ENCODE peak calls at places on chromosomes 11 and 22, in ten cellular contexts. One of them, this sample, is unnamed.

GRCh38 chr11:93728792-93729128 is 12.5 kb downstream of the TAF1D start:
- DNase-seq in choroid plexus epithelial cell: no peak
- DNase-seq in fibroblast of mammary gland: peak; percentile 19
- DNase-seq in IMR-90: no peak
- DNase-seq in ascending aorta: no peak
- DNase-seq in LNCaP clone FGC: no peak
- DNase-seq in spleen: no peak
- DNase-seq in neuronal stem cell: no peak
- DNase-seq in heart left ventricle: no peak
- DNase-seq in AG10803: no peak
- DNase-seq in this sample: no peak

GRCh38 chr22:29872145-29872893 is 10.7 kb upstream of the MTMR3 start:
- DNase-seq in choroid plexus epithelial cell: no peak
- DNase-seq in fibroblast of mammary gland: no peak
- DNase-seq in IMR-90: no peak
- DNase-seq in ascending aorta: no peak
- DNase-seq in LNCaP clone FGC: no peak
- DNase-seq in spleen: no peak
- DNase-seq in neuronal stem cell: no peak
- DNase-seq in heart left ventricle: peak; percentile 40
- DNase-seq in AG10803: no peak
- DNase-seq in this sample: no peak

GRCh38 chr11:125939081-125939521 is 6.7 kb upstream of the VSIG10L2 start:
- DNase-seq in choroid plexus epithelial cell: no peak
- DNase-seq in fibroblast of mammary gland: no peak
- DNase-seq in IMR-90: no peak
- DNase-seq in ascending aorta: no peak
- DNase-seq in LNCaP clone FGC: no peak
- DNase-seq in spleen: peak; percentile 32
- DNase-seq in neuronal stem cell: no peak
- DNase-seq in heart left ventricle: no peak
- DNase-seq in AG10803: no peak
- DNase-seq in this sample: no peak

GRCh38 chr11:44886765-44887164 is 63.9 kb downstream of the TP53I11 start:
- DNase-seq in choroid plexus epithelial cell: peak; percentile 54
- DNase-seq in fibroblast of mammary gland: peak; percentile 64
- DNase-seq in IMR-90: peak; percentile 86
- DNase-seq in ascending aorta: no peak
- DNase-seq in LNCaP clone FGC: no peak
- DNase-seq in spleen: no peak
- DNase-seq in neuronal stem cell: no peak
- DNase-seq in heart left ventricle: no peak
- DNase-seq in AG10803: peak; percentile 84
- DNase-seq in this sample: peak; percentile 51

GRCh38 chr22:21642584-21643448 is 714 bp downstream of the SDF2L1 start:
- DNase-seq in choroid plexus epithelial cell: peak; percentile 65
- DNase-seq in fibroblast of mammary gland: peak; percentile 43
- DNase-seq in IMR-90: peak; percentile 44
- DNase-seq in ascending aorta: no peak
- DNase-seq in LNCaP clone FGC: no peak
- DNase-seq in spleen: peak; percentile 87
- DNase-seq in neuronal stem cell: no peak
- DNase-seq in heart left ventricle: no peak
- DNase-seq in AG10803: peak; percentile 35
- DNase-seq in this sample: peak; percentile 39

GRCh38 chr11:113048820-113049555 is 87.8 kb downstream of the NCAM1 start:
- DNase-seq in choroid plexus epithelial cell: peak; percentile 41
- DNase-seq in fibroblast of mammary gland: peak; percentile 65
- DNase-seq in IMR-90: no peak
- DNase-seq in ascending aorta: no peak
- DNase-seq in LNCaP clone FGC: no peak
- DNase-seq in spleen: no peak
- DNase-seq in neuronal stem cell: no peak
- DNase-seq in heart left ventricle: no peak
- DNase-seq in AG10803: peak; percentile 72
- DNase-seq in this sample: peak; percentile 42

GRCh38 chr11:67640021-67640757 is 626 bp upstream of the TBX10 start:
- DNase-seq in choroid plexus epithelial cell: peak; percentile 65
- DNase-seq in fibroblast of mammary gland: peak; percentile 63
- DNase-seq in IMR-90: peak; percentile 33
- DNase-seq in ascending aorta: no peak
- DNase-seq in LNCaP clone FGC: no peak
- DNase-seq in spleen: peak; percentile 87
- DNase-seq in neuronal stem cell: no peak
- DNase-seq in heart left ventricle: peak; percentile 58
- DNase-seq in AG10803: peak; percentile 60
- DNase-seq in this sample: peak; percentile 24

GRCh38 chr22:50672471-50673230 is at the start of gene SHANK3:
- DNase-seq in choroid plexus epithelial cell: no peak
- DNase-seq in fibroblast of mammary gland: no peak
- DNase-seq in IMR-90: no peak
- DNase-seq in ascending aorta: no peak
- DNase-seq in LNCaP clone FGC: no peak
- DNase-seq in spleen: peak; percentile 89
- DNase-seq in neuronal stem cell: no peak
- DNase-seq in heart left ventricle: peak; percentile 85
- DNase-seq in AG10803: no peak
- DNase-seq in this sample: no peak

GRCh38 chr11:65493367-65494176 is 5.3 kb upstream of the MALAT1 start:
- DNase-seq in choroid plexus epithelial cell: peak; percentile 96
- DNase-seq in fibroblast of mammary gland: peak; percentile 99
- DNase-seq in IMR-90: peak; percentile 97
- DNase-seq in ascending aorta: peak; percentile 84
- DNase-seq in LNCaP clone FGC: no peak
- DNase-seq in spleen: no peak
- DNase-seq in neuronal stem cell: no peak
- DNase-seq in heart left ventricle: peak; percentile 78
- DNase-seq in AG10803: peak; percentile 97
- DNase-seq in this sample: peak; percentile 91

GRCh38 chr11:123179571-123179970 is 15.5 kb downstream of the CLMP start:
- DNase-seq in choroid plexus epithelial cell: no peak
- DNase-seq in fibroblast of mammary gland: no peak
- DNase-seq in IMR-90: no peak
- DNase-seq in ascending aorta: no peak
- DNase-seq in LNCaP clone FGC: no peak
- DNase-seq in spleen: no peak
- DNase-seq in neuronal stem cell: no peak
- DNase-seq in heart left ventricle: no peak
- DNase-seq in AG10803: no peak
- DNase-seq in this sample: no peak

GRCh38 chr11:17206448-17206847 is 1.3 kb downstream of the PIK3C2A start:
- DNase-seq in choroid plexus epithelial cell: no peak
- DNase-seq in fibroblast of mammary gland: no peak
- DNase-seq in IMR-90: no peak
- DNase-seq in ascending aorta: no peak
- DNase-seq in LNCaP clone FGC: no peak
- DNase-seq in spleen: no peak
- DNase-seq in neuronal stem cell: no peak
- DNase-seq in heart left ventricle: no peak
- DNase-seq in AG10803: no peak
- DNase-seq in this sample: no peak

GRCh38 chr22:31135706-31136105 is 4.6 kb downstream of the PLA2G3 start:
- DNase-seq in choroid plexus epithelial cell: no peak
- DNase-seq in fibroblast of mammary gland: no peak
- DNase-seq in IMR-90: no peak
- DNase-seq in ascending aorta: no peak
- DNase-seq in LNCaP clone FGC: no peak
- DNase-seq in spleen: peak; percentile 51
- DNase-seq in neuronal stem cell: no peak
- DNase-seq in heart left ventricle: no peak
- DNase-seq in AG10803: no peak
- DNase-seq in this sample: no peak

GRCh38 chr11:96331556-96332168 is 11.3 kb downstream of the MAML2 start:
- DNase-seq in choroid plexus epithelial cell: no peak
- DNase-seq in fibroblast of mammary gland: no peak
- DNase-seq in IMR-90: no peak
- DNase-seq in ascending aorta: no peak
- DNase-seq in LNCaP clone FGC: no peak
- DNase-seq in spleen: no peak
- DNase-seq in neuronal stem cell: no peak
- DNase-seq in heart left ventricle: no peak
- DNase-seq in AG10803: no peak
- DNase-seq in this sample: no peak

GRCh38 chr11:73981051-73981805 is 1.4 kb downstream of the UCP2 start:
- DNase-seq in choroid plexus epithelial cell: no peak
- DNase-seq in fibroblast of mammary gland: no peak
- DNase-seq in IMR-90: no peak
- DNase-seq in ascending aorta: no peak
- DNase-seq in LNCaP clone FGC: no peak
- DNase-seq in spleen: peak; percentile 75
- DNase-seq in neuronal stem cell: no peak
- DNase-seq in heart left ventricle: no peak
- DNase-seq in AG10803: no peak
- DNase-seq in this sample: no peak
- H3K4me3 ChIP-seq in choroid plexus epithelial cell: peak overlapping the region; percentile 76
- H3K4me3 ChIP-seq in fibroblast of mammary gland: no peak overlapping the region
- H3K4me3 ChIP-seq in IMR-90: no peak overlapping the region
- H3K4me3 ChIP-seq in ascending aorta: no peak overlapping the region
- H3K4me3 ChIP-seq in LNCaP clone FGC: no peak overlapping the region
- H3K4me3 ChIP-seq in spleen: peak overlapping the region; percentile 57
- H3K4me3 ChIP-seq in neuronal stem cell: peak overlapping the region; percentile 95
- H3K4me3 ChIP-seq in heart left ventricle: no peak overlapping the region
- H3K4me3 ChIP-seq in AG10803: no peak overlapping the region
- H3K4me3 ChIP-seq in this sample: no peak overlapping the region

GRCh38 chr11:69297225-69297925 is 3.4 kb downstream of the MYEOV start:
- DNase-seq in choroid plexus epithelial cell: peak; percentile 99
- DNase-seq in fibroblast of mammary gland: peak; percentile 98
- DNase-seq in IMR-90: peak; percentile 99
- DNase-seq in ascending aorta: peak; percentile 85
- DNase-seq in LNCaP clone FGC: no peak
- DNase-seq in spleen: peak; percentile 95
- DNase-seq in neuronal stem cell: no peak
- DNase-seq in heart left ventricle: peak; percentile 94
- DNase-seq in AG10803: peak; percentile 99
- DNase-seq in this sample: peak; percentile 99
- H3K4me3 ChIP-seq in choroid plexus epithelial cell: no peak overlapping the region
- H3K4me3 ChIP-seq in fibroblast of mammary gland: no peak overlapping the region
- H3K4me3 ChIP-seq in IMR-90: no peak overlapping the region
- H3K4me3 ChIP-seq in ascending aorta: no peak overlapping the region
- H3K4me3 ChIP-seq in LNCaP clone FGC: no peak overlapping the region
- H3K4me3 ChIP-seq in spleen: peak overlapping the region; percentile 10
- H3K4me3 ChIP-seq in neuronal stem cell: no peak overlapping the region
- H3K4me3 ChIP-seq in heart left ventricle: no peak overlapping the region
- H3K4me3 ChIP-seq in AG10803: peak overlapping the region; percentile 26
- H3K4me3 ChIP-seq in this sample: peak overlapping the region; percentile 24

GRCh38 chr11:6745465-6746015 is 26.2 kb downstream of the OR2AG2 start:
- DNase-seq in choroid plexus epithelial cell: peak; percentile 21
- DNase-seq in fibroblast of mammary gland: no peak
- DNase-seq in IMR-90: no peak
- DNase-seq in ascending aorta: no peak
- DNase-seq in LNCaP clone FGC: no peak
- DNase-seq in spleen: no peak
- DNase-seq in neuronal stem cell: no peak
- DNase-seq in heart left ventricle: no peak
- DNase-seq in AG10803: no peak
- DNase-seq in this sample: no peak

GRCh38 chr11:6746626-6747025 is 25.1 kb downstream of the OR2AG2 start:
- DNase-seq in choroid plexus epithelial cell: no peak
- DNase-seq in fibroblast of mammary gland: no peak
- DNase-seq in IMR-90: no peak
- DNase-seq in ascending aorta: no peak
- DNase-seq in LNCaP clone FGC: no peak
- DNase-seq in spleen: no peak
- DNase-seq in neuronal stem cell: no peak
- DNase-seq in heart left ventricle: no peak
- DNase-seq in AG10803: no peak
- DNase-seq in this sample: no peak

GRCh38 chr11:6745018-6745417 is 26.8 kb downstream of the OR2AG2 start:
- DNase-seq in choroid plexus epithelial cell: no peak
- DNase-seq in fibroblast of mammary gland: no peak
- DNase-seq in IMR-90: no peak
- DNase-seq in ascending aorta: no peak
- DNase-seq in LNCaP clone FGC: no peak
- DNase-seq in spleen: no peak
- DNase-seq in neuronal stem cell: no peak
- DNase-seq in heart left ventricle: no peak
- DNase-seq in AG10803: no peak
- DNase-seq in this sample: no peak

GRCh38 chr11:6747097-6747662 is 24.6 kb downstream of the OR2AG2 start:
- DNase-seq in choroid plexus epithelial cell: no peak
- DNase-seq in fibroblast of mammary gland: no peak
- DNase-seq in IMR-90: no peak
- DNase-seq in ascending aorta: no peak
- DNase-seq in LNCaP clone FGC: no peak
- DNase-seq in spleen: no peak
- DNase-seq in neuronal stem cell: no peak
- DNase-seq in heart left ventricle: no peak
- DNase-seq in AG10803: no peak
- DNase-seq in this sample: no peak

DNA sequence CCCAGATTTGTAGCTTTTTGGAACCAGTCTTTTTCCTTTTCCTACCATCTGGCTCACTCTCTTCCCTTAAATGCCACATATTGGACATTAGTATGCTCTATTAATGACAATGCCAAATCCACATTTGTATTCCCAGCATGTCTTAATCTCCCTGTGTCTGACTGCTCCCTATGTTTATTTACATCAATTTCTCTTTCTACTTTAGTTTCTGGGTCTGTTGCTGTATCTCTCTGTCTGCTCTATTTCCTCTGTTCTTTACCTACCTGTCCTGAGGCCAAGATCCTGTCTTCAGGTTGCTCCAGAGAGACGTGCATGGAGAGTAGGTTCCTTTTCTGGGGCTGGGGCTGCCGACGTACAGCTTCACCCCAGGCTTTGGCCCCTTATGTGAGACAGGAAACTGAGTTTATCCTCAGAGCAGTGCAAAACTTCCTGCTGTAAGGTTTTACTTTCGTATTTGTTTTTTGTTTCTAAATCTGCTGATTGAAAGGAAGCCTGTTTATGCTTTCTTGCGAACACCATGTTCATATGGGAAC is 25.6 kb downstream of the OR2AG2 start:
- DNase-seq in choroid plexus epithelial cell: peak; percentile 37
- DNase-seq in fibroblast of mammary gland: no peak
- DNase-seq in IMR-90: no peak
- DNase-seq in ascending aorta: no peak
- DNase-seq in LNCaP clone FGC: no peak
- DNase-seq in spleen: peak; percentile 82
- DNase-seq in neuronal stem cell: no peak
- DNase-seq in heart left ventricle: no peak
- DNase-seq in AG10803: no peak
- DNase-seq in this sample: no peak
- H3K4me3 ChIP-seq in choroid plexus epithelial cell: peak overlapping the region; percentile 19
- H3K4me3 ChIP-seq in fibroblast of mammary gland: no peak overlapping the region
- H3K4me3 ChIP-seq in IMR-90: no peak overlapping the region
- H3K4me3 ChIP-seq in ascending aorta: no peak overlapping the region
- H3K4me3 ChIP-seq in LNCaP clone FGC: no peak overlapping the region
- H3K4me3 ChIP-seq in spleen: peak overlapping the region; percentile 19
- H3K4me3 ChIP-seq in neuronal stem cell: no peak overlapping the region
- H3K4me3 ChIP-seq in heart left ventricle: peak overlapping the region; percentile 22
- H3K4me3 ChIP-seq in AG10803: no peak overlapping the region
- H3K4me3 ChIP-seq in this sample: no peak overlapping the region

DNA sequence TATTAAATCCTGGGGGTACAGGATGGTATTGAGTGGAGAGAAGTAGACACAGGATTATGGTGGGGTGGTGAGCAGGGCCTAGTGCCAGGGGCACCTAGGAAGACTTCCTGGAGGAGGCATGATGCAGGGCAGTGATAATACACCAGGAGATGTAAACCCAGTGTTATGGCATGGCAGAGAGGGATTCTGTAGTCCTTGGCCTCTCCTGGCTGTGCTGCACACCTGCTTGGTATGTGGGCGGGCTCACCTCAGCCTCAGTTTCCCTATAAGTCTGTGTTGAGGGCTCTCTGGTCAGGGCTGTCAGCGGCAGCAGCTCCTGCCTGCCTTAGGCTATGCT is 2.2 kb downstream of the PDXP start:
- DNase-seq in choroid plexus epithelial cell: no peak
- DNase-seq in fibroblast of mammary gland: no peak
- DNase-seq in IMR-90: no peak
- DNase-seq in ascending aorta: no peak
- DNase-seq in LNCaP clone FGC: no peak
- DNase-seq in spleen: no peak
- DNase-seq in neuronal stem cell: no peak
- DNase-seq in heart left ventricle: no peak
- DNase-seq in AG10803: no peak
- DNase-seq in this sample: no peak
- H3K4me3 ChIP-seq in choroid plexus epithelial cell: no peak overlapping the region
- H3K4me3 ChIP-seq in fibroblast of mammary gland: no peak overlapping the region
- H3K4me3 ChIP-seq in IMR-90: no peak overlapping the region
- H3K4me3 ChIP-seq in ascending aorta: no peak overlapping the region
- H3K4me3 ChIP-seq in LNCaP clone FGC: peak overlapping the region; percentile 79
- H3K4me3 ChIP-seq in spleen: no peak overlapping the region
- H3K4me3 ChIP-seq in neuronal stem cell: no peak overlapping the region
- H3K4me3 ChIP-seq in heart left ventricle: peak overlapping the region; percentile 2
- H3K4me3 ChIP-seq in AG10803: no peak overlapping the region
- H3K4me3 ChIP-seq in this sample: no peak overlapping the region